ENCODE peak calls at places on chromosomes 5 and 9, in five cellular contexts. One of them, this sample, is unnamed.

GRCh38 chr5:102583663-102584062 is 84.9 kb upstream of the SLCO6A1 start:
- DNase-seq in RWPE1: peak; percentile 21
- DNase-seq in GM13976: no peak
- DNase-seq in neural crest cell: no peak
- DNase-seq in breast epithelium: no peak
- DNase-seq in this sample: no peak

GRCh38 chr5:55063899-55064298 is 38.5 kb upstream of the GZMA start:
- DNase-seq in GM13976: no peak
- DNase-seq in neural crest cell: no peak
- DNase-seq in breast epithelium: no peak
- DNase-seq in RWPE1: no peak
- DNase-seq in this sample: no peak

GRCh38 chr9:126626117-126627022 is 12.6 kb downstream of the LMX1B start:
- DNase-seq in RWPE1: no peak
- DNase-seq in GM13976: no peak
- DNase-seq in neural crest cell: no peak
- DNase-seq in breast epithelium: no peak
- DNase-seq in this sample: no peak

GRCh38 chr5:139392678-139393496 is 2.0 kb downstream of the PROB1 start:
- DNase-seq in GM13976: peak; percentile 91
- DNase-seq in breast epithelium: no peak
- DNase-seq in neural crest cell: peak; percentile 71
- DNase-seq in RWPE1: peak; percentile 64
- DNase-seq in this sample: peak; percentile 89

GRCh38 chr9:82606761-82607382 is 456.1 kb downstream of the RASEF start:
- DNase-seq in GM13976: peak; percentile 20
- DNase-seq in neural crest cell: peak; percentile 50
- DNase-seq in breast epithelium: no peak
- DNase-seq in RWPE1: peak; percentile 72
- DNase-seq in this sample: no peak

GRCh38 chr5:142910128-142910527 is 140.0 kb downstream of the ARHGAP26 start:
- DNase-seq in breast epithelium: no peak
- DNase-seq in RWPE1: no peak
- DNase-seq in neural crest cell: no peak
- DNase-seq in GM13976: no peak
- DNase-seq in this sample: no peak

GRCh38 chr5:173328896-173329369 is 719 bp upstream of the STC2 start:
- DNase-seq in GM13976: peak; percentile 52
- DNase-seq in RWPE1: peak; percentile 77
- DNase-seq in breast epithelium: no peak
- DNase-seq in neural crest cell: no peak
- DNase-seq in this sample: no peak

GRCh38 chr5:52605992-52606321 is 181.8 kb upstream of the ITGA1 start:
- DNase-seq in neural crest cell: no peak
- DNase-seq in breast epithelium: no peak
- DNase-seq in RWPE1: no peak
- DNase-seq in GM13976: no peak
- DNase-seq in this sample: no peak

GRCh38 chr9:78101247-78101646 is 69.6 kb upstream of the GNAQ start:
- DNase-seq in breast epithelium: no peak
- DNase-seq in GM13976: no peak
- DNase-seq in neural crest cell: no peak
- DNase-seq in RWPE1: no peak
- DNase-seq in this sample: no peak

GRCh38 chr5:107484261-107484660 is 186.5 kb downstream of the EFNA5 start:
- DNase-seq in neural crest cell: no peak
- DNase-seq in breast epithelium: no peak
- DNase-seq in RWPE1: no peak
- DNase-seq in GM13976: no peak
- DNase-seq in this sample: no peak

GRCh38 chr5:66849803-66850202 is 253.6 kb downstream of the MAST4 start:
- DNase-seq in RWPE1: peak; percentile 89
- DNase-seq in breast epithelium: no peak
- DNase-seq in GM13976: no peak
- DNase-seq in neural crest cell: no peak
- DNase-seq in this sample: no peak

GRCh38 chr5:58983496-58983895 is 400.6 kb downstream of the RAB3C start:
- DNase-seq in neural crest cell: no peak
- DNase-seq in breast epithelium: no peak
- DNase-seq in GM13976: no peak
- DNase-seq in RWPE1: no peak
- DNase-seq in this sample: no peak

GRCh38 chr9:98839166-98839565 is 31.7 kb downstream of the GALNT12 start:
- DNase-seq in GM13976: no peak
- DNase-seq in neural crest cell: no peak
- DNase-seq in breast epithelium: no peak
- DNase-seq in RWPE1: no peak
- DNase-seq in this sample: no peak

GRCh38 chr9:136059321-136059791 is 35.7 kb downstream of the NACC2 start:
- DNase-seq in breast epithelium: no peak
- DNase-seq in neural crest cell: no peak
- DNase-seq in GM13976: peak; percentile 28
- DNase-seq in RWPE1: no peak
- DNase-seq in this sample: no peak

GRCh38 chr9:129840024-129840423 is 4.8 kb downstream of the USP20 start:
- DNase-seq in neural crest cell: no peak
- DNase-seq in breast epithelium: no peak
- DNase-seq in GM13976: no peak
- DNase-seq in RWPE1: no peak
- DNase-seq in this sample: no peak

GRCh38 chr5:108461628-108462367 is 79.9 kb upstream of the FBXL17 start:
- DNase-seq in breast epithelium: no peak
- DNase-seq in GM13976: no peak
- DNase-seq in neural crest cell: no peak
- DNase-seq in RWPE1: peak; percentile 19
- DNase-seq in this sample: no peak

GRCh38 chr5:87120518-87121314 is 147.0 kb upstream of the RASA1 start:
- DNase-seq in GM13976: peak; percentile 18
- DNase-seq in neural crest cell: no peak
- DNase-seq in RWPE1: peak; percentile 91
- DNase-seq in breast epithelium: no peak
- DNase-seq in this sample: no peak

GRCh38 chr9:126001581-126002225 is 254.5 kb downstream of the PBX3 start:
- DNase-seq in breast epithelium: no peak
- DNase-seq in GM13976: no peak
- DNase-seq in neural crest cell: no peak
- DNase-seq in RWPE1: no peak
- DNase-seq in this sample: no peak

GRCh38 chr5:39256472-39256871 is 37.1 kb upstream of the FYB1 start:
- DNase-seq in neural crest cell: no peak
- DNase-seq in breast epithelium: no peak
- DNase-seq in RWPE1: peak; percentile 88
- DNase-seq in GM13976: peak; percentile 33
- DNase-seq in this sample: no peak

DNA sequence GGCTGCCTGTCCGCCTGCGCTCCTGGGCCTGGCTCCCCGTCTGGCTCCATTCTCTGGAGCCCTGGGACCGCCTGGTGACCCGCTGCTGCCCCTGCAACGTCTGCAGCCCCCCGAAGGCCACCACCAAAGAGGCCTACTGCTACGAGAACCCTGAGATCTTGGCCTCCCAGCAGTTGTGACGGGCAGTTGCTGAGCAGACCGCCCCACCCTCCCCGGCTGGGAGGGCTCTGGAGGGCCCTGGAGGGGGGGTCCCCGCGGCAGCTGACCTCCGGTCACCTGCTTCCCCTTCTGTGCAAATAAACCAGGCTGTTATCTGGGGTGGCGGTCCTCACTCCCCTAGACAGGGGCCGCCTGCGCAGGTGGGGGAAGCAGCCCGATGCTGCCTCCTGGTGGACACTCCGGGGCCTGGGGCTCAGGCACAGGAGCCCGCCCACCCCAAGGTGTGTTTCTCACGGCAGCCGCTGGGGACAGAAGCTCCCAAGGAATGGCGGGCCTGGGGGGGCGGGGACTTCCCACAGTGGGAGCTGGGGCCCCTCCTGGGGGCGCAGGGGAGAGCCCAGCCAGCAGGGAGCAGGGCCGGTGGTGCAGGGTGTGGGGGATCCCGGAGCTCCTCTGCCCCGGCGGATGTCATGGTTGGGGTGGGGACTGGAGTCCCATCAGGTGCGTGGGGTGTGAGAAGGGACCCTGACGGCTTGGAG is 4.7 kb upstream of the TUBB4B start:
- DNase-seq in GM13976: peak; percentile 97
- DNase-seq in neural crest cell: peak; percentile 91
- DNase-seq in RWPE1: peak; percentile 95
- DNase-seq in breast epithelium: peak; percentile 93
- DNase-seq in this sample: peak; percentile 88
- TF ChIP-seq CTCF in GM13976: peak; percentile 100
- TF ChIP-seq CTCF in neural crest cell: peak; percentile 99
- TF ChIP-seq CTCF in RWPE1: peak; percentile 100
- TF ChIP-seq CTCF in breast epithelium: peak; percentile 99
- TF ChIP-seq CTCF in this sample: peak; percentile 97

GRCh38 chr5:157431544-157432200 is 28.3 kb upstream of the NIPAL4 start:
- DNase-seq in neural crest cell: no peak
- DNase-seq in breast epithelium: no peak
- DNase-seq in RWPE1: peak; percentile 54
- DNase-seq in GM13976: peak; percentile 58
- DNase-seq in this sample: no peak
- TF ChIP-seq CTCF in neural crest cell: peak; percentile 65
- TF ChIP-seq CTCF in breast epithelium: peak; percentile 47
- TF ChIP-seq CTCF in RWPE1: peak; percentile 71
- TF ChIP-seq CTCF in GM13976: peak; percentile 37
- TF ChIP-seq CTCF in this sample: no peak

DNA sequence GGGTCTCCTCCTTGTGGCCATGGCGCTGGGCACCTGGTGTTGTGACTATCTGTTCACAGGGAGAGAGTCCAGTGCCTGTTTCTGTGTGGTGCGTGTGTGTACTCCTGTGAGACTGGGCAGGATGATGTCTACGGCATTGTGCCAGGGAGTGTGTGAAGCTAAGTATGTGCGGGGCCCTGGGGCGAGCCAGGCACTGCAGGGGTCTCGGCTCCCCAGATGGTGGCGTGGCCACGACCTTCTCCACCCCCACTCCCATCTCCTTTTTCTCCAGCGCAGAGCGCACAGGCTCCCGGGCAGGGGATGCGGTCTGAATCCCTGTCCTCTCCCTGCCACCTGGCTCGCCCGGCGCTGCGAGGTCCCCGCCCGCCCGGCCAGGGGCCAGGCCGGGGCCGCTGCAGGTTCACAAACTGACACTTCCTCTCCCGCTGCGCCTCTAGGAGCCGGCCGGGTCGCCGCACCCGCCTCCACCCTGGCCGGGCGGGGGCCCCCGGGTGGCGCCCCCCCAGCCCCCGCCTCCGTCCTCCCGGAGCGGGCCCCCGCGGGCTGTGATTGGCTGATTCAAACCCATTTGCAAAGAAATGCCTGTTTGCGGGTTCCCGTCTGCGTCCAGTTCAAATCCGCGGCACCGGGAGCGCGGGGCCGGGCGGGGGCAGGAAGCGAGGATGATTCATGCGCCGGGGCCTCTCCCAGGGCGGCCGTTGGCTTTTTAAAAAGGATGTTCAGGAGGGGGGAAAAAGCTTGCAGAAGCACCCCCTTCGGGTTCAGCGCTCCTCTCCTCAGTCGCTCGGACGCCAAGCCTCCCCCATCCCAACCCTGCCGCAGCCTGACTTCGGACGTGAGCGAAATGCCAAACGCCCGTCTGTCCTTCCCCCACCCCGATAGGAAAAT is 790 bp downstream of the PHF19 start:
- DNase-seq in RWPE1: peak; percentile 98
- DNase-seq in GM13976: peak; percentile 96
- DNase-seq in neural crest cell: peak; percentile 61
- DNase-seq in breast epithelium: peak; percentile 73
- DNase-seq in this sample: peak; percentile 66
- TF ChIP-seq CTCF in RWPE1: no peak
- TF ChIP-seq CTCF in GM13976: no peak
- TF ChIP-seq CTCF in neural crest cell: no peak
- TF ChIP-seq CTCF in breast epithelium: no peak
- TF ChIP-seq CTCF in this sample: no peak

GRCh38 chr9:94919376-94920098 is 193.0 kb downstream of the AOPEP start:
- DNase-seq in RWPE1: peak; percentile 61
- DNase-seq in breast epithelium: no peak
- DNase-seq in GM13976: no peak
- DNase-seq in neural crest cell: no peak
- DNase-seq in this sample: no peak

GRCh38 chr9:94920439-94920951 is 194.0 kb downstream of the AOPEP start:
- DNase-seq in RWPE1: no peak
- DNase-seq in GM13976: no peak
- DNase-seq in breast epithelium: no peak
- DNase-seq in neural crest cell: no peak
- DNase-seq in this sample: no peak

GRCh38 chr9:94916956-94917355 is 190.5 kb downstream of the AOPEP start:
- DNase-seq in neural crest cell: no peak
- DNase-seq in GM13976: no peak
- DNase-seq in RWPE1: peak; percentile 69
- DNase-seq in breast epithelium: no peak
- DNase-seq in this sample: no peak

GRCh38 chr9:94915476-94916450 is 189.3 kb downstream of the AOPEP start:
- DNase-seq in breast epithelium: no peak
- DNase-seq in RWPE1: no peak
- DNase-seq in neural crest cell: no peak
- DNase-seq in GM13976: no peak
- DNase-seq in this sample: no peak

GRCh38 chr9:94918038-94918753 is 191.7 kb downstream of the AOPEP start:
- DNase-seq in breast epithelium: no peak
- DNase-seq in neural crest cell: no peak
- DNase-seq in GM13976: peak; percentile 58
- DNase-seq in RWPE1: no peak
- DNase-seq in this sample: no peak
- TF ChIP-seq CTCF in breast epithelium: no peak
- TF ChIP-seq CTCF in neural crest cell: no peak
- TF ChIP-seq CTCF in GM13976: peak; percentile 8
- TF ChIP-seq CTCF in RWPE1: no peak
- TF ChIP-seq CTCF in this sample: no peak

DNA sequence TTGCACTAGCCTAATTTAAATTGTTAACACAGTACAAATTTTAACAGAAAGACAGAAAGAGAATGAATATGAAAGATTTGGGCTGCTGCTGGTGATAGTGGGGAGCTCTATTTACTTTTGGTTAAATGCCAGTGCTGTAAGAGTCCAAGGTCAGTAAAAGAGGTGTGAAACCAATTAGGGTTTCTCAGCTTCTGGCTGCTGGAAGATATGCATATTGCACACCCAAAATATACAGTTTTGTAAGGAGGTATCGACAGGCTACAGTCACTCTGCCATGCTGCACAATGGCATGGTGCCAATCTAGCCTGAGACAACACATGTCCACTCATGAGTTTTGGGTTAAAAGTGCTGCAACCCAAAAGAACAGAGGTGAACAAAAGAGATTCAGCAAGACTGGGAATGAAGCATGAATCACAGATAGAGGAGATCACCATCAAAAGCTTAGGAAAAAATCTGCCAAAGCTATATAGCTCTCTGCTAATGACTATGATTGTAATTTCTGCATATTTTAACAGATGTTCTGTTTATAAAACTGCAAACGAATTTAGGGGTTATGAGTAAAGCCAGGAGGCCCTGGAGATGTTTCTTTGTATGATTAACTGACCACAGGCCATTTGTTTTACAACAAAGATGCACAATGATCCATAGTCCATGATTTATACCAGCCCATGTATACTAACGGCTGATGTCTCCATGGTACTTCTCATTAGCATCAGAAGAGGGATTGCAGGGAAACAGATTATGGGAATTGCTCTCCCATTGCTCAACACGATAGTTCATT is 79.1 kb downstream of the PPP2R2B start:
- DNase-seq in breast epithelium: no peak
- DNase-seq in RWPE1: no peak
- DNase-seq in GM13976: no peak
- DNase-seq in neural crest cell: no peak
- DNase-seq in this sample: no peak
- TF ChIP-seq CTCF in breast epithelium: no peak
- TF ChIP-seq CTCF in RWPE1: no peak
- TF ChIP-seq CTCF in GM13976: no peak
- TF ChIP-seq CTCF in neural crest cell: no peak
- TF ChIP-seq CTCF in this sample: no peak

This sample was measured in activated B cell treated with CpG ODN at 0.5 μM for 24 hours.